ENCODE peak calls at places on chromosome 18, in ten cellular contexts. T is tibial artery, X is GM06990, R is upper lobe of right lung, E is mesenchymal stem cell, W is colonic mucosa, O is mesendoderm, Z is left ventricle myocardium inferior, J is IMR-90, F is neuronal stem cell. P is an unnamed sample. For H3K36me3, the result is how much of the 10 kb centered on the place peaks cover.

GRCh38 chr18:11336241-11336640 is 186.9 kb upstream of the PIEZO2 start:
- DNase-seq in F (no peak), O (no peak), X (no peak), T (no peak), W (no peak), Z (no peak), E (no peak), R (no peak), J (no peak), P (no peak)

GRCh38 chr18:61569176-61569892 is 236.1 kb downstream of the CDH20 start:
- DNase-seq in F (no peak), E (peak), O (peak), R (no peak), Z (peak), J (peak), T (peak), X (no peak), W (no peak), P (no peak)

GRCh38 chr18:33440011-33440383 is 524 bp downstream of the CCDC178 start:
- DNase-seq in Z (peak), O (peak), E (peak), W (peak), F (peak), T (no peak), R (no peak), J (peak), X (no peak), P (peak)

GRCh38 chr18:3494569-3494968 is 44.6 kb downstream of the TGIF1 start:
- DNase-seq in E (no peak), W (no peak), Z (no peak), O (no peak), X (no peak), T (no peak), J (no peak), R (no peak), F (no peak), P (no peak)

GRCh38 chr18:2912357-2913299 is 65.8 kb downstream of the EMILIN2 start:
- DNase-seq in F (no peak), O (no peak), Z (no peak), T (no peak), E (no peak), W (no peak), J (no peak), R (no peak), X (no peak), P (no peak)

GRCh38 chr18:45330170-45330594 is 285.1 kb upstream of the SLC14A2 start:
- DNase-seq in O (no peak), W (no peak), E (no peak), T (no peak), F (no peak), J (no peak), X (no peak), R (no peak), Z (no peak), P (no peak)

GRCh38 chr18:41436772-41437171 is 518.3 kb upstream of the PIK3C3 start:
- DNase-seq in O (no peak), E (no peak), X (no peak), J (no peak), R (no peak), T (no peak), F (no peak), Z (no peak), W (no peak), P (no peak)

GRCh38 chr18:76457957-76458356 is 37.1 kb downstream of the ZNF516 start:
- DNase-seq in J (no peak), E (no peak), F (no peak), Z (no peak), R (no peak), W (no peak), X (no peak), T (no peak), O (peak), P (no peak)

GRCh38 chr18:26976206-26976605 is 110.7 kb upstream of the AQP4 start:
- DNase-seq in R (no peak), F (no peak), X (no peak), Z (no peak), E (no peak), T (no peak), J (no peak), O (no peak), W (no peak), P (no peak)

GRCh38 chr18:63290456-63291200 is 28.9 kb downstream of the BCL2 start:
- DNase-seq in X (no peak), W (no peak), O (peak), E (no peak), Z (no peak), F (no peak), J (no peak), T (no peak), R (no peak), P (no peak)

GRCh38 chr18:903703-904102 is 968 bp upstream of the ADCYAP1 start:
- DNase-seq in T (no peak), E (peak), W (peak), X (no peak), F (no peak), Z (peak), O (peak), J (peak), R (peak), P (peak)

GRCh38 chr18:51582551-51582950 is 385.1 kb upstream of the MEX3C start:
- DNase-seq in Z (no peak), W (no peak), O (no peak), J (no peak), R (no peak), F (no peak), E (no peak), T (no peak), X (no peak), P (no peak)

GRCh38 chr18:57030417-57030816 is 116.5 kb upstream of the BOD1L2 start:
- DNase-seq in F (no peak), R (no peak), W (no peak), T (no peak), E (no peak), J (no peak), O (no peak), X (no peak), Z (no peak), P (no peak)

GRCh38 chr18:76943542-76944339 is 121.4 kb downstream of the ZNF236 start:
- DNase-seq in F (no peak), W (no peak), R (peak), E (peak), Z (no peak), J (peak), T (no peak), X (no peak), O (no peak), P (no peak)

GRCh38 chr18:74896390-74896991 is 298.8 kb downstream of the ZNF407 start:
- DNase-seq in T (no peak), J (peak), W (peak), O (peak), E (no peak), X (no peak), R (peak), Z (no peak), F (no peak), P (no peak)

GRCh38 chr18:68414407-68414806 is 300.5 kb downstream of the TMX3 start:
- DNase-seq in W (no peak), J (no peak), E (no peak), X (no peak), T (no peak), O (no peak), Z (no peak), F (no peak), R (no peak), P (no peak)

GRCh38 chr18:76494181-76494540 is 881 bp downstream of the ZNF516 start:
- DNase-seq in F (peak), R (no peak), Z (no peak), W (peak), E (peak), X (peak), T (no peak), O (peak), J (peak), P (no peak)

GRCh38 chr18:10232062-10232461 is 222.4 kb upstream of the APCDD1 start:
- DNase-seq in T (no peak), R (no peak), Z (no peak), X (no peak), W (no peak), F (no peak), O (no peak), J (no peak), E (no peak), P (no peak)

GRCh38 chr18:12329125-12329698 is 21.2 kb downstream of the TUBB6 start:
- DNase-seq in Z (no peak), T (no peak), J (no peak), O (no peak), E (no peak), F (no peak), X (no peak), W (no peak), R (peak), P (no peak)

GRCh38 chr18:35969676-35970075 is 2.8 kb upstream of the RMP24 start:
- DNase-seq in E (no peak), F (no peak), X (no peak), Z (no peak), R (no peak), J (no peak), O (no peak), W (no peak), T (no peak), P (no peak)

GRCh38 chr18:35973650-35974049 is 1.2 kb downstream of the RMP24 start:
- DNase-seq in X (no peak), R (no peak), E (peak), O (peak), W (no peak), T (no peak), F (no peak), Z (no peak), J (no peak), P (no peak)

GRCh38 chr18:35974181-35974580 is 1.7 kb downstream of the RMP24 start:
- DNase-seq in J (no peak), W (no peak), Z (no peak), T (no peak), E (no peak), O (no peak), F (no peak), R (no peak), X (no peak), P (no peak)

GRCh38 chr18:35971661-35972196 is 750 bp upstream of the RMP24 start:
- DNase-seq in W (no peak), T (no peak), R (no peak), E (no peak), X (peak), F (no peak), J (no peak), Z (no peak), O (no peak), P (no peak)

GRCh38 chr18:35972197-35973000 is at the start of gene RMP24:
- DNase-seq in F (peak), Z (peak), W (peak), X (peak), O (peak), T (peak), E (peak), R (peak), J (peak), P (peak)
- H3K36me3 ChIP-seq in F (under half), Z (under half), W (under half), X (under half), O (under half), T (under half), E (under half), R (under half), J (under half), P (under half)

DNA sequence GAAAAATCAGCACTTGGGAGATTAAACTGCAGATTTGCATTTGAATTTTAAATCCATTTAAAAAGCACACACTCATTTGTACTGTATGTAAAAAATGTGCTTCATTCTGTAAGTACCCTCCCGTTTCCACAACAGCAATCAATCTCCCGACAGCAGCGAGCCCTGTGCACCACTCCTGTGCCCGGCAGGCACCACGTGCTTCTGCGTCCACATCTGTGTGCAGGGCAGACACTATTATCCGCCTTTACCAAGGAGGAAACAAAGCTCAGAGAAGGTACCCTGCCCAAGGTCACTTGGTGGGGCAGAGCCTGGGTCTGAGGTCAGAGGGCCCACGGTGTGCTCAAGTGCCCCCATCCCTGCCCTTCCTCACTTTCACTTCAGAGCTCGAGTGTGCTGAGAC is 7.5 kb downstream of the HSBP1L1 start:
- DNase-seq in F (no peak), W (no peak), R (no peak), T (peak), Z (no peak), O (no peak), X (no peak), E (no peak), J (no peak), P (no peak)
- H3K36me3 ChIP-seq in F (under half), W (under half), R (half or more), T (half or more), Z (half or more), O (under half), X (under half), E (half or more), J (under half), P (under half)

GRCh38 chr18:13429016-13429415 is 210.5 kb downstream of the LDLRAD4 start:
- DNase-seq in J (no peak), W (no peak), O (no peak), Z (no peak), F (no peak), T (peak), E (no peak), R (no peak), X (no peak), P (no peak)

GRCh38 chr18:13428319-13428718 is 209.8 kb downstream of the LDLRAD4 start:
- DNase-seq in F (no peak), Z (no peak), J (no peak), O (peak), X (no peak), T (peak), R (no peak), W (no peak), E (no peak), P (no peak)

GRCh38 chr18:13425357-13426095 is 207.0 kb downstream of the LDLRAD4 start:
- DNase-seq in F (no peak), R (no peak), T (no peak), X (no peak), W (peak), J (no peak), Z (no peak), E (no peak), O (peak), P (no peak)

GRCh38 chr18:13429884-13430510 is 211.4 kb downstream of the LDLRAD4 start:
- DNase-seq in R (no peak), J (no peak), W (no peak), X (no peak), Z (no peak), O (no peak), E (no peak), F (no peak), T (peak), P (no peak)

DNA sequence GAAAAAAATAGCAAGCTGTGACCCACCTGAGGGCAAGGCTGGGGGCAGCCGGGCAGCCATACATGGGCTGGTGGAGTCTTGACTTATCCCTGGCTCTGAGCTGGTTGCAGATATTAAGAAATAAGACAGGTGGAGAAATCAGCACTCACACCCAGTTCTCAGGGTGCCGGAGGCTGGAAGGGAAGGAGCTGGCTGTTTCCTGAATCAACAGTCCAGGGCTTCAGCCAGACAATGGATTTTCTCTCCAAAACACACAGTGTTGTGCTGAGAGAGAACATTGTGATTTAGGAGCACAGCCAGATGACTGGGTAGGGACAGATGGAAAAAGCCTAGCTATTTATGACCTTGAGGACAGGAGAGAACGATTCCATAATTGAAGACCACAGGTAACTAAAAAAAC is 208.8 kb downstream of the LDLRAD4 start:
- DNase-seq in X (no peak), E (no peak), R (no peak), W (no peak), Z (no peak), J (no peak), O (no peak), F (no peak), T (peak), P (no peak)
- H3K36me3 ChIP-seq in X (under half), E (under half), R (under half), W (under half), Z (under half), J (under half), O (under half), F (under half), T (under half), P (under half)

DNA sequence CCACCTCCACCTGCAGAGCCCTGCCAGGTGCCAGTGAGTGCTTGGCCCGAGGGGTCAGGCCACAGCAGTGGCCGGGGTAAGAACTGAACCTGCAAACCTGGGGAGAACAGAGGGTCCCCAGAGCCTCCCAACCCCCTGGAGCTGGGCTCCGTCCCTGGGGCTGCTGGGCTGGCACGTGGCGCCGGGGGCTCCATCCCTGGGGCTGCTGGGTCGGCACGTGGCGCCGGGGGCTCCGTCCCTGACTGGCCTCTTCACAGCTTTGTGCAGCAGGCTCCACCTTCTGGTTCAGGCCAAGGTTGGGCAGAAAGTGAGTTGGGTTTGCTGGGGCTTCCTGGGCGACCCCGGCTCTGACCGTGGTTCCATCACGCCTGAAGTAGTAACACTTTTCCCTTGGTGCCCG is 12.2 kb downstream of the RBFA start:
- DNase-seq in O (no peak), Z (no peak), E (no peak), X (no peak), T (no peak), W (no peak), J (no peak), R (no peak), F (no peak), P (no peak)
- H3K36me3 ChIP-seq in O (under half), Z (half or more), E (half or more), X (under half), T (half or more), W (under half), J (under half), R (under half), F (under half), P (under half)

GRCh38 chr18:21180588-21180987 is 61.4 kb upstream of the GREB1L start:
- DNase-seq in Z (no peak), T (no peak), F (no peak), X (no peak), O (no peak), J (no peak), E (no peak), W (no peak), R (no peak), P (no peak)
- H3K36me3 ChIP-seq in Z (under half), T (under half), F (under half), X (under half), O (under half), J (under half), E (under half), W (under half), R (under half), P (under half)

DNA sequence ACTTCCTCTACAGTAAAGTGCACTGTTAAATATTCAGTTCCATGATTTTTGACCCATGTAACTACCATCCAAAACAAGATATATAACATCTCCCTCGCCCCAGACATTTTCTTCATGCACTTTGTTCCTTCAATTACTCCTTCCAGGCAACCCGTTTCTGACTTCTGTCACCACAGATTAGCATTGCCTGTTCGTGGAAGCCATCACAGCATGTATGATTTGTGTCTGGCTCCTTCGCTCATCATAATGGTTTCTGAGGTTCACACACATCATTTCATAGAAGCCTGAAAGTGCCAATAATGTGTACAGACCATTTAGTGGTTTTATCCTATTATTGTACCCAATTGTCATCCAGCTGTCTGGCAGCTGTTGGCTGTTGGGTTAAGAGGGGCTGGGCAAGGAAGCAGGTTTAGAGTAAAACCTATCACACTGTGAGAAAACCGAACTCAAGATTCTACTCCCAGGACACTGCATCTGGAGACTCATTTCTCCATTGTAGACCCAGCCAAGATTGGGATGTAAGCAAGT is 16.1 kb downstream of the ARHGAP28 start:
- DNase-seq in X (no peak), Z (no peak), F (no peak), J (no peak), R (no peak), T (no peak), W (no peak), O (no peak), E (no peak), P (no peak)
- H3K36me3 ChIP-seq in X (under half), Z (under half), F (under half), J (under half), R (under half), T (under half), W (under half), O (under half), E (under half), P (under half)

GRCh38 chr18:22175326-22175725 is 5.9 kb downstream of the GATA6 start:
- DNase-seq in Z (no peak), X (no peak), O (no peak), J (no peak), F (no peak), E (no peak), R (no peak), W (peak), T (no peak), P (no peak)

GRCh38 chr18:22174341-22175148 is 5.2 kb downstream of the GATA6 start:
- DNase-seq in W (no peak), Z (no peak), J (no peak), F (no peak), T (no peak), O (no peak), R (no peak), X (no peak), E (no peak), P (no peak)

GRCh38 chr18:22176622-22177495 is 7.5 kb downstream of the GATA6 start:
- DNase-seq in E (peak), T (no peak), Z (peak), W (peak), F (no peak), R (peak), X (no peak), O (no peak), J (no peak), P (no peak)

GRCh38 chr18:22177496-22177866 is 8.1 kb downstream of the GATA6 start:
- DNase-seq in T (no peak), E (no peak), W (peak), F (no peak), J (no peak), X (no peak), Z (no peak), O (no peak), R (no peak), P (no peak)

GRCh38 chr18:22176282-22176621 is 6.9 kb downstream of the GATA6 start:
- DNase-seq in E (no peak), T (no peak), R (no peak), O (no peak), J (no peak), F (no peak), X (no peak), W (peak), Z (no peak), P (no peak)
- H3K36me3 ChIP-seq in E (under half), T (under half), R (under half), O (under half), J (under half), F (under half), X (under half), W (under half), Z (under half), P (under half)